ENCODE peak calls at places on chromosome 18, in four cellular contexts. Q is IMR-90, O is H9, L is mesendoderm. A is an unnamed sample.

GRCh38 chr18:3219621-3220335 is at the start of gene MYOM1:
- DNase-seq in Q (no peak), L (peak; percentile 10), O (no peak), A (no peak)

GRCh38 chr18:22703883-22704626 is 229.1 kb upstream of the RBBP8 start:
- DNase-seq in L (peak; percentile 76), O (no peak), Q (peak; percentile 40), A (peak; percentile 49)

GRCh38 chr18:2657788-2658458 is 2.4 kb downstream of the SMCHD1 start:
- DNase-seq in Q (peak; percentile 94), L (peak; percentile 10), O (no peak), A (no peak)

GRCh38 chr18:47280121-47280520 is 28.7 kb upstream of the SKOR2 start:
- DNase-seq in O (no peak), L (no peak), Q (no peak), A (no peak)

GRCh38 chr18:79952457-79952995 is 1.1 kb upstream of the SLC66A2 start:
- DNase-seq in Q (no peak), L (no peak), O (no peak), A (no peak)

GRCh38 chr18:46705521-46705920 is 48.5 kb upstream of the LOXHD1 start:
- DNase-seq in Q (no peak), L (peak; percentile 57), O (peak; percentile 73), A (peak; percentile 12)

GRCh38 chr18:26383454-26384270 is 157.4 kb downstream of the TAF4B start:
- DNase-seq in Q (peak; percentile 67), L (peak; percentile 65), O (no peak), A (peak; percentile 33)

GRCh38 chr18:29096380-29096779 is 919.5 kb upstream of the CDH2 start:
- DNase-seq in O (no peak), L (no peak), Q (no peak), A (no peak)

GRCh38 chr18:44509048-44509447 is 171.6 kb upstream of the SETBP1 start:
- DNase-seq in Q (no peak), O (no peak), L (no peak), A (no peak)

GRCh38 chr18:37156330-37156942 is 327.5 kb downstream of the KIAA1328 start:
- DNase-seq in Q (no peak), L (no peak), O (no peak), A (no peak)

GRCh38 chr18:63422087-63422861 is at the start of gene VPS4B:
- DNase-seq in Q (peak; percentile 99), L (peak; percentile 100), O (peak; percentile 100), A (peak; percentile 99)
- H3K18ac ChIP-seq in Q (peak within 1 kb of the TSS; percentile 68), L (peak within 1 kb of the TSS; percentile 12), O (peak within 1 kb of the TSS; percentile 83), A (peak within 1 kb of the TSS; percentile 94)

GRCh38 chr18:58901783-58902182 is 37.1 kb downstream of the ZNF532 start:
- DNase-seq in O (no peak), Q (no peak), L (no peak), A (no peak)

GRCh38 chr18:58903533-58903932 is 38.9 kb downstream of the ZNF532 start:
- DNase-seq in O (no peak), L (no peak), Q (no peak), A (no peak)

GRCh38 chr18:58898427-58898826 is 33.8 kb downstream of the ZNF532 start:
- DNase-seq in Q (no peak), L (no peak), O (no peak), A (no peak)

GRCh38 chr18:58900015-58900649 is 35.5 kb downstream of the ZNF532 start:
- DNase-seq in Q (no peak), L (no peak), O (no peak), A (no peak)

GRCh38 chr18:58901143-58901542 is 36.5 kb downstream of the ZNF532 start:
- DNase-seq in Q (no peak), O (no peak), L (no peak), A (no peak)
- H3K4ac ChIP-seq in Q (no peak overlapping the region), O (no peak overlapping the region), L (no peak overlapping the region), A (no peak overlapping the region)

DNA sequence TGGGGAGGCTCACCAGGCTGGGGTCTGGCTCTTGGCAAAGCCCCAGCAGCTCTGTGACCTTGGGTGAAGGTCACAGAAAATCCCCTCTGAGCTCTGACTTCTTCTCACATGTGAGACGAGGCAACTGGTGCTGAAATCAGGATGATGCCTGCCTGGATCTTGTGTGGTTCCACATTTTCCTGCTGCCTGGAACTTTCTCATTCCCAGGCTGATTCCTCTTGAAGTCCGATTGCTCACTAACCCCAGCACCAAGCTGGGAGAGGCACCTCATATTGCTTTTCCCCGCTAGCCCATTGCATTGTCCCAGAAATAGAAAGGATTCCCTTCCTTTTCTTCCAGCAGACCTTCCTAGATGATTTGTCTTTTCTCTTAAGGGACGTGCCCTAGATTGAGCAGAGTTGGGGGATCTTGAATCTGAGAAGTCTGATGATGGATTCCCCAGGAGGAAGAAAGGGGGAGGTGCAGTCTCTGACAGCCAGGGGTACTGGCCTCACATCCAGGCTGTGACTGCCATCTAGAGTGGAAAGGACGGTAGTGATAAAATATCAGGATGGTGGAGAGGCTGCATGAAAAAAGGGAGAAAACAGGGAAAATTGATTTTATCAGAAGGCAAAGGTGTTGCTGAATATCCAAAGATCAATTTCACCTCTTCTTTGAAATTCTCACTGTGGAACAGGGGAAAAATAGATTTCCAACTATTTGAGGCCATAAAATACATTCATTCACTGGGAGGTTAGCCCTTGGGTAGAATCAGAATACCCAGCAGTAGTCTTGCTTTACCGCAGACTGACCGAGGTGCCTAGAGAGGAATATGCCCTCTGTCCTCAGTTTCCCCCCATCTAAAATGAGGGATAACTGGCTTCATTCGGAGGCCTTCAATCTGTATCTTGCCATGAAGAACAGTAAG is 96.3 kb downstream of the FAM210A start:
- DNase-seq in O (peak; percentile 67), L (peak; percentile 81), Q (peak; percentile 50), A (peak; percentile 64)
- H3K9ac ChIP-seq in O (no peak overlapping the region), L (peak overlapping the region; percentile 7), Q (no peak overlapping the region), A (no peak overlapping the region)

DNA sequence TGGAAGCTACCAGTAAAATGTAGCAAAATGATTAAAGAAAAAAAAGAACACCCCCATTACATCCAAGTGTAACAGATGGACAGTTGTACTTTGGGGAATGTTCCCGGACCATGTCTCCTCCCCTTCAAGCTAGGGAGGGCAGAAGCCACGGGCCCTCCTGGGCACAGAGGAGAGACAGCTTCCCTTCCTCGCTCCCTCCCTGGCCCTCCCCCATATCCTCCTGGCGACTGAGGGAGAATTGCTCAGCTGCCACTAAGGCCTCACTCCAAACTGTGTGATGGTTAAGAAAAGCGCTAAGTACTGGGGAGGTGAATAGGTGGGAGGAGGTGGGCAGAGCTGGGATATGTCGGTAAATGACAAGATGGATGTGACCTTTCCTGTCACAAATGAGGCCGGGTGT is 358.0 kb downstream of the HRH4 start:
- DNase-seq in L (no peak), O (no peak), Q (no peak), A (no peak)
- H3K18ac ChIP-seq in L (no peak overlapping the region), O (no peak overlapping the region), Q (peak overlapping the region; percentile 13), A (peak overlapping the region; percentile 18)

GRCh38 chr18:33469699-33470098 is 29.2 kb upstream of the CCDC178 start:
- DNase-seq in L (no peak), Q (no peak), O (no peak), A (no peak)
- H3K4ac ChIP-seq in L (no peak overlapping the region), Q (no peak overlapping the region), O (no peak overlapping the region), A (no peak overlapping the region)

GRCh38 chr18:49784427-49785185 is 28.7 kb downstream of the ACAA2 start:
- DNase-seq in L (no peak), Q (peak; percentile 18), O (no peak), A (no peak)

GRCh38 chr18:49786019-49786720 is 27.2 kb downstream of the ACAA2 start:
- DNase-seq in Q (no peak), L (no peak), O (no peak), A (no peak)

DNA sequence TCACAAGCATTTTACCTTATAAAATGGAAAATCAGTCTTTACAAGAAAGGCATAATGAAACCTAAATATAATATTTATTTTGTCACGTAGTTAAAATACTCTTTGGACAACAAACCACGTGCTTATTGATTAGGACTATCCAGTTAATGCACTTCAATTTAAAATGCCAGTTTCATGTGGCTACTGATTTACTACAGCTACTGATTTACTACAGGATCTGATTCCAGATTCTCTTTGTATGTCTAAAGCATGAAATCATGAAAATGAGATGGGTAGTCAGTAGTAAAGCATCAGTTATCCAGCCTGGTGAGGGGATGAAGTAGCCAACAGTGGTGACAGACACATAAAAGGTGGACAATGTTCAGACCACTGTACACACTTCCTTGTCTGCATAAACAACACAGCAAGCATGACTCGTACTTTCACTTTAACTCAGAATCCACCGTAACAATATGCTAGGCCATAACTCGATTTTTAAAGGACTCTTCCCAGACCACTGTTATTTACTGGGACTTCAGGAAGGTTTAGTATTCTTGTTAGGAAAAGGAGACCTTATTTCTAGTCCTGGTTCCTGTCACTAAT is 24.9 kb downstream of the ACAA2 start:
- DNase-seq in L (no peak), O (no peak), Q (peak; percentile 43), A (no peak)
- H3K9ac ChIP-seq in L (no peak overlapping the region), O (no peak overlapping the region), Q (no peak overlapping the region), A (no peak overlapping the region)

GRCh38 chr18:48455555-48456478 is 46.6 kb upstream of the ZBTB7C start:
- DNase-seq in L (no peak), O (no peak), Q (peak; percentile 89), A (no peak)
- H3K18ac ChIP-seq in L (no peak overlapping the region), O (no peak overlapping the region), Q (no peak overlapping the region), A (peak overlapping the region; percentile 54)

DNA sequence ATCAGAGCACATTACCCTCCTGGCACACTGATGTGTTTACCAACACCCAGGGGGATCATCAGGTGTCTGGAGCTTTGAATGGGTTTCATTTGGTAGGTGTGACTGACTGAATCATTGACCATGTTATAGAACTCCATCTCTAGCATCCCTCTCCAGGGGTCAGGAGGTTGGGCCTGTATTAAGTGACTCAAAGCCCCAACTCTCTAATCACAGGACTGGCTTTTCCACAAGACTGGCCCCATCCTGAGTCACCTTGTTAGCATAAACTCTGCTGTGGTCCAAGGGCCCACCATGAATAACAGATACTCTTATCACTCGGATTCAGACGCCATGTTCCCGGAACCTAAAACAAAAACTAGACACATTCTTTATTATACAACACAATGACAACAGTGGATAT is 125.9 kb upstream of the NDUFV2 start:
- DNase-seq in L (no peak), Q (peak; percentile 76), O (no peak), A (no peak)
- H3K4ac ChIP-seq in L (no peak overlapping the region), Q (peak overlapping the region; percentile 43), O (no peak overlapping the region), A (no peak overlapping the region)